ENCODE peak calls at places on chromosomes 7 and 10, in six cellular contexts. W, D, T, N, H and Y are unnamed samples.

GRCh38 chr10:786666-787512 is 97.4 kb upstream of the DIP2C start:
- DNase-seq in W (no peak), D (no peak), T (no peak), N (peak; percentile 20), H (no peak), Y (no peak)

GRCh38 chr10:33781666-33782395 is 447.4 kb upstream of the NRP1 start:
- DNase-seq in W (no peak), D (no peak), T (no peak), N (no peak), H (no peak), Y (no peak)

GRCh38 chr7:140310337-140311002 is 87.9 kb downstream of the SLC37A3 start:
- DNase-seq in W (no peak), D (no peak), T (peak; percentile 88), N (no peak), H (no peak), Y (no peak)

GRCh38 chr7:30176463-30177090 is 41.8 kb downstream of the MTURN start:
- DNase-seq in W (no peak), D (no peak), T (no peak), N (no peak), H (peak; percentile 48), Y (no peak)

GRCh38 chr10:15485684-15486316 is 114.7 kb upstream of the FAM171A1 start:
- DNase-seq in W (no peak), D (no peak), T (no peak), N (no peak), H (no peak), Y (no peak)

GRCh38 chr7:30612658-30613265 is 18.1 kb downstream of the GARS1 start:
- DNase-seq in W (no peak), D (no peak), T (no peak), N (no peak), H (no peak), Y (no peak)

GRCh38 chr10:132148261-132149251 is 38.2 kb upstream of the DPYSL4 start:
- DNase-seq in W (no peak), D (no peak), T (no peak), N (no peak), H (no peak), Y (no peak)

GRCh38 chr10:30697806-30698205 is 68.3 kb upstream of the LYZL2 start:
- DNase-seq in W (no peak), D (no peak), T (no peak), N (no peak), H (no peak), Y (no peak)

GRCh38 chr10:86107131-86107530 is 259.5 kb downstream of the GRID1 start:
- DNase-seq in W (no peak), D (no peak), T (no peak), N (no peak), H (no peak), Y (no peak)

GRCh38 chr10:125419146-125419545 is 258.8 kb upstream of the CTBP2 start:
- DNase-seq in W (no peak), D (no peak), T (no peak), N (no peak), H (no peak), Y (no peak)
- H2AFZ ChIP-seq in W (no peak overlapping the region), D (no peak overlapping the region), T (no peak overlapping the region), N (no peak overlapping the region), H (no peak overlapping the region), Y (no peak overlapping the region)

GRCh38 chr7:26151650-26151952 is 397 bp upstream of the NFE2L3 start:
- DNase-seq in W (no peak), D (no peak), T (no peak), N (no peak), H (no peak), Y (no peak)

GRCh38 chr7:26151096-26151495 is 902 bp upstream of the NFE2L3 start:
- DNase-seq in W (no peak), D (no peak), T (no peak), N (no peak), H (no peak), Y (no peak)

GRCh38 chr7:26153823-26154783 is 2.1 kb downstream of the NFE2L3 start:
- DNase-seq in W (peak; percentile 34), D (no peak), T (no peak), N (no peak), H (peak; percentile 53), Y (no peak)

GRCh38 chr7:26153246-26153822 is 1.3 kb downstream of the NFE2L3 start:
- DNase-seq in W (peak; percentile 18), D (no peak), T (no peak), N (no peak), H (peak; percentile 21), Y (no peak)

GRCh38 chr7:26151953-26152781 is at the start of gene NFE2L3:
- DNase-seq in W (peak; percentile 87), D (peak; percentile 64), T (peak; percentile 76), N (peak; percentile 98), H (peak; percentile 92), Y (no peak)
- H2AFZ ChIP-seq in W (peak within 1 kb of the TSS; percentile 93), D (peak within 1 kb of the TSS; percentile 95), T (no peak within 1 kb of the TSS), N (peak within 1 kb of the TSS; percentile 90), H (peak within 1 kb of the TSS; percentile 96), Y (peak within 1 kb of the TSS; percentile 93)

GRCh38 chr7:85516675-85517074 is 329.8 kb upstream of the SEMA3D start:
- DNase-seq in W (no peak), D (no peak), T (no peak), N (no peak), H (no peak), Y (no peak)
- H2AFZ ChIP-seq in W (no peak overlapping the region), D (no peak overlapping the region), T (no peak overlapping the region), N (no peak overlapping the region), H (no peak overlapping the region), Y (no peak overlapping the region)

DNA sequence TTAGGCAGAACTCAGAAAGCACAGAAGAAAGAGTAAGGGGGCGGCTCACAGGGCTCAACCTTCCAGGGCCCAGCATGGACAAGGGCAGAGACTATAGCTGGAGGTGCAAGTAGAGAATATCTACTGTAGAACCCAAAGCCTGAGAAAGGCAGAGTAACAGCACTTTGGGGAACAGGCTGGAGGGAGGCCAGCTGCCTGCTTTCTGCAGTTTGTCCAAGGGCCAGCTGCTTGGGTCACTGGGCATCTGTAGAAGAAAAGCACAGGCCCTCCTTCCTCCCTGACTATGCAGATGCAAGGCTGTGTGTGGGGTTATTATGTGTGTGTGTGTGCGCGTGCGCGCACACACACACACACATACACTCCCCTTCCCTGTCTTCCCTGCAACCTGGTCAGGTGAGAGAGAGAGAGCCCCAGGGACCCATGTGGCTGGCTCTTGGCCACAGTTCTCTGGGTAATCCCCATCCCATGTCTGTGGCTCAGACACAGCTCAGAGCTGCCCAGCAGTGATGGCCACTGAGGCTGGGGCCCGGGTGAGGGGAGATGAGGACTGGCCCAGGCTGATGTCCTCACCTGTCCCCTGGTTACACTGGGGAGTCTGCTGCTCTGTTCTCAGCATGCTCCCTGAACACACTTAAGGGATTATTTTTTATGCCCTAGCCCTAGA is 9.0 kb downstream of the ADRA2A start:
- DNase-seq in W (no peak), D (no peak), T (no peak), N (no peak), H (no peak), Y (no peak)
- H2AFZ ChIP-seq in W (no peak overlapping the region), D (no peak overlapping the region), T (no peak overlapping the region), N (no peak overlapping the region), H (no peak overlapping the region), Y (no peak overlapping the region)